ENCODE peak calls at places on chromosomes 11 and 22, in five cellular contexts. E is RPMI8226; G is AG20443; X is foreskin fibroblast; R is CD8-positive, alpha-beta T cell. I is an unnamed sample.

GRCh38 chr22:20393705-20394476 is at the start of gene ZNF74:
- DNase-seq in G (peak; percentile 96), R (peak; percentile 76), E (peak; percentile 77), X (peak; percentile 97), I (peak; percentile 93)

GRCh38 chr22:38843201-38843715 is 570 bp downstream of the NPTXR start:
- DNase-seq in E (peak; percentile 88), R (peak; percentile 30), G (peak; percentile 81), X (peak; percentile 91), I (peak; percentile 60)

GRCh38 chr11:125110996-125111340 is 458 bp downstream of the TMEM218 start:
- DNase-seq in X (peak; percentile 39), G (peak; percentile 17), R (no peak), E (no peak), I (no peak)

GRCh38 chr11:45918331-45918941 is 759 bp upstream of the PEX16 start:
- DNase-seq in R (peak; percentile 32), E (peak; percentile 72), X (peak; percentile 92), G (peak; percentile 93), I (peak; percentile 62)

GRCh38 chr22:18033204-18033998 is 9.0 kb upstream of the MICAL3 start:
- DNase-seq in X (peak; percentile 62), E (no peak), G (peak; percentile 55), R (no peak), I (peak; percentile 78)

GRCh38 chr11:95705485-95706124 is 84.0 kb downstream of the FAM76B start:
- DNase-seq in R (peak; percentile 79), E (peak; percentile 76), G (peak; percentile 88), X (peak; percentile 95), I (peak; percentile 83)

GRCh38 chr11:116731097-116731761 is 41.6 kb downstream of the BUD13 start:
- DNase-seq in R (no peak), E (no peak), X (peak; percentile 34), G (peak; percentile 43), I (no peak)

GRCh38 chr11:35632301-35632700 is 14.0 kb downstream of the FJX1 start:
- DNase-seq in E (no peak), R (no peak), G (peak; percentile 16), X (peak; percentile 74), I (no peak)

GRCh38 chr11:64334764-64335741 is 5.0 kb upstream of the CCDC88B start:
- DNase-seq in X (peak; percentile 97), R (no peak), G (peak; percentile 91), E (peak; percentile 54), I (peak; percentile 61)

GRCh38 chr22:45975266-45976161 is 1.4 kb downstream of the WNT7B start:
- DNase-seq in E (peak; percentile 54), G (no peak), X (no peak), R (no peak), I (no peak)

GRCh38 chr22:27435839-27436581 is 365.5 kb downstream of the MN1 start:
- DNase-seq in E (no peak), G (peak; percentile 78), X (peak; percentile 92), R (no peak), I (peak; percentile 62)

I was measured in fibroblast of gingiva.